ENCODE peak calls at places on chromosome 17, in nine cellular contexts. S, I, M, A, V, K, D, G and Q are unnamed samples.

GRCh38 chr17:4500188-4500565 is 1.5 kb downstream of the SPNS2 start:
- DNase-seq in S (no peak), M (no peak), I (no peak), D (no peak), A (no peak), G (no peak), K (no peak), V (no peak), Q (no peak)

GRCh38 chr17:75720656-75721462 is at the start of gene ITGB4:
- DNase-seq in D (peak; percentile 88), A (no peak), G (no peak), S (peak; percentile 91), V (no peak), K (peak; percentile 88), I (peak; percentile 95), M (no peak), Q (peak; percentile 91)

GRCh38 chr17:39209317-39210092 is 9.4 kb downstream of the RPL19 start:
- DNase-seq in M (no peak), I (peak; percentile 40), G (no peak), V (no peak), A (peak; percentile 95), D (peak; percentile 92), K (peak; percentile 78), S (peak; percentile 70), Q (peak; percentile 67)

GRCh38 chr17:75152971-75153853 is 1.1 kb downstream of the JPT1 start:
- DNase-seq in V (no peak), D (peak; percentile 48), A (peak; percentile 69), S (peak; percentile 76), G (no peak), I (peak; percentile 20), M (peak; percentile 54), K (peak; percentile 72), Q (no peak)

GRCh38 chr17:45090711-45091110 is 29.6 kb downstream of the NMT1 start:
- DNase-seq in A (no peak), D (no peak), V (no peak), I (no peak), M (no peak), S (no peak), G (no peak), K (no peak), Q (no peak)

GRCh38 chr17:50014471-50015088 is 19.6 kb upstream of the DLX3 start:
- DNase-seq in V (no peak), A (no peak), K (no peak), S (no peak), G (no peak), M (no peak), D (no peak), I (no peak), Q (peak; percentile 8)

GRCh38 chr17:72702136-72702735 is 390.3 kb downstream of the SLC39A11 start:
- DNase-seq in A (no peak), G (no peak), D (no peak), M (no peak), K (no peak), I (peak; percentile 15), S (no peak), V (no peak), Q (no peak)

GRCh38 chr17:5413682-5414081 is 5.8 kb downstream of the NUP88 start:
- DNase-seq in I (no peak), V (no peak), K (no peak), S (no peak), A (no peak), G (no peak), D (no peak), M (no peak), Q (no peak)

GRCh38 chr17:28173071-28173561 is 130.6 kb downstream of the NLK start:
- DNase-seq in I (peak; percentile 65), M (no peak), K (no peak), V (no peak), S (no peak), D (no peak), A (no peak), G (no peak), Q (no peak)

GRCh38 chr17:37300683-37301082 is 75.1 kb upstream of the C17orf78 start:
- DNase-seq in I (no peak), S (no peak), D (no peak), A (no peak), K (no peak), M (no peak), G (no peak), V (no peak), Q (no peak)

GRCh38 chr17:77735341-77736206 is 222.9 kb upstream of the TNRC6C start:
- DNase-seq in V (no peak), M (peak; percentile 72), G (peak; percentile 92), D (peak; percentile 79), A (peak; percentile 83), S (no peak), I (peak; percentile 46), K (peak; percentile 82), Q (peak; percentile 40)

GRCh38 chr17:81731271-81731670 is 19.2 kb downstream of the SLC25A10 start:
- DNase-seq in K (no peak), G (no peak), I (no peak), M (no peak), S (no peak), A (no peak), V (no peak), D (no peak), Q (no peak)

GRCh38 chr17:233473-233941 is 52.1 kb upstream of the DOC2B start:
- DNase-seq in A (peak; percentile 49), I (peak; percentile 11), D (no peak), M (peak; percentile 69), V (no peak), G (no peak), S (peak; percentile 44), K (no peak), Q (peak; percentile 32)

GRCh38 chr17:74512624-74513084 is 18.6 kb downstream of the CD300LB start:
- DNase-seq in D (peak; percentile 50), M (peak; percentile 61), A (no peak), V (peak; percentile 26), K (no peak), G (peak; percentile 82), S (no peak), I (no peak), Q (peak; percentile 25)

GRCh38 chr17:38864636-38865398 is 5.0 kb upstream of the LASP1 start:
- DNase-seq in S (no peak), K (no peak), I (no peak), G (no peak), A (no peak), M (no peak), D (no peak), V (no peak), Q (no peak)

GRCh38 chr17:9668532-9668931 is 23.2 kb downstream of the USP43 start:
- DNase-seq in I (no peak), A (no peak), G (no peak), K (no peak), S (no peak), V (no peak), D (no peak), M (peak; percentile 66), Q (no peak)

GRCh38 chr17:74473294-74473693 is 6.9 kb downstream of the CD300A start:
- DNase-seq in I (no peak), S (no peak), D (no peak), A (no peak), G (no peak), V (no peak), M (no peak), K (no peak), Q (no peak)

GRCh38 chr17:55089955-55090573 is 121.5 kb downstream of the STXBP4 start:
- DNase-seq in A (no peak), I (peak; percentile 49), S (peak; percentile 11), V (peak; percentile 79), M (no peak), D (peak; percentile 47), K (no peak), G (no peak), Q (no peak)

GRCh38 chr17:78806451-78806850 is 24.4 kb upstream of the CYTH1 start:
- DNase-seq in K (no peak), S (no peak), V (no peak), D (peak; percentile 54), A (no peak), I (peak; percentile 33), G (no peak), M (no peak), Q (no peak)

GRCh38 chr17:19286751-19287341 is 49.7 kb downstream of the EPN2 start:
- DNase-seq in I (no peak), M (no peak), A (no peak), G (no peak), S (no peak), K (no peak), D (no peak), V (no peak), Q (no peak)

GRCh38 chr17:43994272-43995149 is 9.9 kb upstream of the NAGS start:
- DNase-seq in I (peak; percentile 91), V (no peak), D (peak; percentile 59), A (peak; percentile 83), K (peak; percentile 91), G (no peak), S (peak; percentile 60), M (no peak), Q (peak; percentile 72)

GRCh38 chr17:3982113-3982512 is 17.9 kb upstream of the ATP2A3 start:
- DNase-seq in D (no peak), A (no peak), V (no peak), K (peak; percentile 10), S (no peak), I (no peak), M (no peak), G (no peak), Q (no peak)

GRCh38 chr17:47615766-47616424 is 33.8 kb upstream of the KPNB1 start:
- DNase-seq in I (peak; percentile 30), S (no peak), D (no peak), V (peak; percentile 16), K (peak; percentile 60), M (no peak), G (no peak), A (no peak), Q (no peak)
- TF ChIP-seq EP300 in I (no peak), S (no peak), D (no peak), V (no peak), K (no peak), M (no peak), G (no peak), A (no peak), Q (no peak)

GRCh38 chr17:58692239-58693055 is at the start of gene RAD51C:
- DNase-seq in G (peak; percentile 93), V (peak; percentile 67), D (peak; percentile 82), M (peak; percentile 88), A (peak; percentile 91), I (peak; percentile 92), K (peak; percentile 95), S (peak; percentile 90), Q (peak; percentile 85)
- TF ChIP-seq POLR2AphosphoS5 in G (peak; percentile 86), V (peak; percentile 93), D (peak; percentile 66), M (no peak), A (peak; percentile 90), I (peak; percentile 91), K (peak; percentile 94), S (peak; percentile 76), Q (peak; percentile 87)

GRCh38 chr17:17381438-17382059 is 78.4 kb downstream of the NT5M start:
- DNase-seq in K (no peak), G (no peak), S (no peak), A (no peak), I (no peak), V (no peak), D (no peak), M (no peak), Q (no peak)
- H3K4me3 ChIP-seq in K (no peak overlapping the region), G (no peak overlapping the region), S (no peak overlapping the region), A (no peak overlapping the region), I (no peak overlapping the region), V (no peak overlapping the region), D (no peak overlapping the region), M (no peak overlapping the region), Q (no peak overlapping the region)

DNA sequence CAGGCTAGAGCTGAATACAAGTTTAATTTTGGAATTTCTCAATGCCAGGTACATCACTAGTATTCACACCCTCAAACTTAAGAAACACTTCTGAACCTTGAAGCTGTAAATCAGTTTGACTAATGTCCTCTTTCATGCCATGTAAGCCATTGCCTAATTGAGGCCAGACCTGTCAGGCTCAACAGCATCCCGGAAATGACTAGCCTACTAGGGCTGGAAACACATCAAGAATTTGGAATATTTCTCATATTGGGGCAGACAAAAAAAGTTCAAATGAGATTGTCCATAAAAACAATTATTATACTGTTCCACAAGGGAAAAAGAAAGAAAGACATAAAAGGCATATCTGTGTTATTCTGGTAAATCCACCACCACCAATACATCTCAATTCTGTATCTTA is 1.7 kb downstream of the USP32 start:
- DNase-seq in A (no peak), S (no peak), M (no peak), I (no peak), K (peak; percentile 45), V (no peak), D (peak; percentile 61), G (no peak), Q (no peak)
- TF ChIP-seq EP300 in A (no peak), S (no peak), M (no peak), I (peak; percentile 29), K (peak; percentile 54), V (no peak), D (no peak), G (no peak), Q (no peak)